ENCODE peak calls at places on chromosomes 6 and 20, in eight cellular contexts. A is astrocyte, D is mesendoderm, J is K562, Z is kidney, G is PC-3, P is MM.1S, V is endodermal cell. K is an unnamed sample. For H3K36me3, the result is how much of the 10 kb centered on the place peaks cover.

GRCh38 chr6:17928514-17929430 is 58.7 kb downstream of the KIF13A start:
- DNase-seq in A (peak), D (no peak), J (no peak), Z (no peak), G (peak), P (no peak), V (no peak), K (no peak)

GRCh38 chr6:74459260-74459659 is 746.6 kb downstream of the COL12A1 start:
- DNase-seq in A (no peak), D (no peak), J (no peak), Z (no peak), G (no peak), P (no peak), V (no peak), K (no peak)

GRCh38 chr6:23027281-23027680 is 457.9 kb downstream of the HDGFL1 start:
- DNase-seq in A (no peak), D (no peak), J (no peak), Z (no peak), G (no peak), P (no peak), V (no peak), K (no peak)

GRCh38 chr6:108464506-108465084 is 96.1 kb upstream of the FOXO3 start:
- DNase-seq in A (no peak), D (no peak), J (no peak), Z (no peak), G (peak), P (no peak), V (no peak), K (no peak)

GRCh38 chr6:45668705-45669104 is 291.0 kb upstream of the SUPT3H start:
- DNase-seq in A (no peak), D (no peak), J (no peak), Z (no peak), G (no peak), P (no peak), V (peak), K (no peak)

GRCh38 chr6:81491486-81492101 is 260.9 kb downstream of the TENT5A start:
- DNase-seq in A (no peak), D (no peak), J (no peak), Z (no peak), G (no peak), P (no peak), V (no peak), K (no peak)

GRCh38 chr6:32837651-32838113 is 857 bp downstream of the TAP2 start:
- DNase-seq in A (peak), D (peak), J (peak), Z (no peak), G (peak), P (no peak), V (no peak), K (no peak)

GRCh38 chr20:32585011-32585518 is at the start of gene NOL4L:
- DNase-seq in A (no peak), D (no peak), J (peak), Z (no peak), G (peak), P (no peak), V (peak), K (peak)

GRCh38 chr6:28336284-28337024 is 506 bp upstream of the ZSCAN31 start:
- DNase-seq in A (peak), D (no peak), J (peak), Z (no peak), G (peak), P (peak), V (no peak), K (peak)

GRCh38 chr6:30615219-30615957 is 1.7 kb downstream of the PPP1R10 start:
- DNase-seq in A (peak), D (peak), J (peak), Z (no peak), G (peak), P (peak), V (peak), K (peak)

GRCh38 chr6:15331629-15332241 is 85.9 kb downstream of the JARID2 start:
- DNase-seq in A (no peak), D (no peak), J (no peak), Z (no peak), G (no peak), P (peak), V (no peak), K (no peak)

GRCh38 chr20:57104711-57105110 is 161.7 kb downstream of the BMP7 start:
- DNase-seq in A (no peak), D (no peak), J (no peak), Z (peak), G (no peak), P (no peak), V (no peak), K (no peak)

GRCh38 chr6:168640181-168640580 is 199.2 kb downstream of the SMOC2 start:
- DNase-seq in A (no peak), D (no peak), J (no peak), Z (no peak), G (no peak), P (no peak), V (no peak), K (no peak)

GRCh38 chr20:48483667-48484066 is 344.1 kb downstream of the PREX1 start:
- DNase-seq in A (no peak), D (no peak), J (no peak), Z (no peak), G (no peak), P (no peak), V (no peak), K (no peak)

GRCh38 chr6:131460603-131460995 is 112.4 kb upstream of the ARG1 start:
- DNase-seq in A (peak), D (no peak), J (no peak), Z (no peak), G (no peak), P (no peak), V (no peak), K (no peak)

GRCh38 chr20:40393680-40394079 is 295.4 kb downstream of the MAFB start:
- DNase-seq in A (no peak), D (no peak), J (no peak), Z (no peak), G (no peak), P (no peak), V (no peak), K (no peak)

GRCh38 chr20:40462600-40462999 is 226.4 kb downstream of the MAFB start:
- DNase-seq in A (no peak), D (no peak), J (no peak), Z (no peak), G (no peak), P (no peak), V (no peak), K (no peak)

GRCh38 chr6:54910326-54910952 is 63.9 kb downstream of the FAM83B start:
- DNase-seq in A (no peak), D (no peak), J (no peak), Z (no peak), G (no peak), P (no peak), V (no peak), K (no peak)

GRCh38 chr6:139540276-139540675 is 165.8 kb upstream of the CITED2 start:
- DNase-seq in A (peak), D (peak), J (no peak), Z (no peak), G (peak), P (no peak), V (no peak), K (peak)

GRCh38 chr6:138736640-138737039 is 36.9 kb upstream of the CCDC28A start:
- DNase-seq in A (peak), D (no peak), J (no peak), Z (no peak), G (no peak), P (no peak), V (no peak), K (no peak)

GRCh38 chr6:111792241-111792640 is 81.0 kb downstream of the FYN start:
- DNase-seq in A (no peak), D (no peak), J (peak), Z (no peak), G (no peak), P (no peak), V (no peak), K (no peak)

GRCh38 chr6:41578714-41579610 is 32.8 kb downstream of the FOXP4 start:
- DNase-seq in A (no peak), D (peak), J (peak), Z (no peak), G (peak), P (no peak), V (peak), K (no peak)

GRCh38 chr6:125190667-125191066 is 37.1 kb downstream of the TPD52L1 start:
- DNase-seq in A (no peak), D (no peak), J (no peak), Z (no peak), G (no peak), P (no peak), V (peak), K (no peak)

GRCh38 chr6:45187841-45188240 is 140.3 kb upstream of the RUNX2 start:
- DNase-seq in A (peak), D (no peak), J (no peak), Z (no peak), G (peak), P (no peak), V (no peak), K (no peak)

GRCh38 chr6:10146723-10147451 is 268.0 kb downstream of the TFAP2A start:
- DNase-seq in A (peak), D (peak), J (peak), Z (no peak), G (peak), P (peak), V (peak), K (peak)

GRCh38 chr20:45138451-45139300 is 14.4 kb upstream of the WFDC12 start:
- DNase-seq in A (no peak), D (peak), J (peak), Z (peak), G (peak), P (peak), V (peak), K (peak)

GRCh38 chr6:134519456-134519855 is 201.5 kb upstream of the SGK1 start:
- DNase-seq in A (no peak), D (no peak), J (peak), Z (no peak), G (no peak), P (no peak), V (no peak), K (peak)

GRCh38 chr6:9233686-9234085 is 798.3 kb upstream of the SLC35B3 start:
- DNase-seq in A (no peak), D (no peak), J (no peak), Z (no peak), G (no peak), P (no peak), V (no peak), K (no peak)

GRCh38 chr6:28446818-28447511 is 3.7 kb upstream of the ZSCAN23 start:
- DNase-seq in A (no peak), D (peak), J (no peak), Z (no peak), G (no peak), P (no peak), V (peak), K (no peak)

GRCh38 chr6:143233563-143234285 is 173.0 kb downstream of the AIG1 start:
- DNase-seq in A (no peak), D (peak), J (no peak), Z (no peak), G (no peak), P (no peak), V (peak), K (no peak)

GRCh38 chr20:1833728-1834726 is 61.2 kb upstream of the SIRPA start:
- DNase-seq in A (no peak), D (no peak), J (no peak), Z (no peak), G (no peak), P (no peak), V (no peak), K (no peak)

GRCh38 chr20:18527836-18528235 is 20.1 kb downstream of the SEC23B start:
- DNase-seq in A (peak), D (no peak), J (no peak), Z (no peak), G (peak), P (no peak), V (no peak), K (no peak)
- H3K9ac ChIP-seq in A (peak), D (no peak), J (no peak), Z (no peak), G (peak), P (no peak), V (no peak), K (no peak)

DNA sequence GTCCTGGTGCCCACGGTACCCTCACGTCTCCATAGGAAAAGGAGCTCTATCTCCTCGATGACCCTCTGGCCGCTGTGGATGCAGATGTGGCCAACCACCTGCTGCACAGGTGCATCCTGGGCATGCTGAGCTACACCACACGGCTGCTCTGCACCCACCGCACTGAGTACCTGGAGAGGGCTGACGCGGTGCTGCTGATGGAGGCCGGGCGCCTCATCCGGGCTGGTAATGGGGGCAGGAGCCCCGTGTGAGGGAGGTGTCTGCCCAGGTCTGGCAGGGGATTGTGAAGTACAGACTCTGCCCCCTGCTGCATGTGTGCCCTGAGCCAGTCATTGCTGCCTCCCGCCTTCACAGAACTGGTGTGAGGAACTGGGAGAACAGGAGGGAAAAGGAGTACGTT is 12.4 kb downstream of the DLK2 start:
- DNase-seq in A (no peak), D (no peak), J (no peak), Z (no peak), G (no peak), P (no peak), V (no peak), K (no peak)
- H3K36me3 ChIP-seq in A (under half), D (under half), J (under half), Z (under half), G (under half), P (under half), V (under half), K (half or more)

DNA sequence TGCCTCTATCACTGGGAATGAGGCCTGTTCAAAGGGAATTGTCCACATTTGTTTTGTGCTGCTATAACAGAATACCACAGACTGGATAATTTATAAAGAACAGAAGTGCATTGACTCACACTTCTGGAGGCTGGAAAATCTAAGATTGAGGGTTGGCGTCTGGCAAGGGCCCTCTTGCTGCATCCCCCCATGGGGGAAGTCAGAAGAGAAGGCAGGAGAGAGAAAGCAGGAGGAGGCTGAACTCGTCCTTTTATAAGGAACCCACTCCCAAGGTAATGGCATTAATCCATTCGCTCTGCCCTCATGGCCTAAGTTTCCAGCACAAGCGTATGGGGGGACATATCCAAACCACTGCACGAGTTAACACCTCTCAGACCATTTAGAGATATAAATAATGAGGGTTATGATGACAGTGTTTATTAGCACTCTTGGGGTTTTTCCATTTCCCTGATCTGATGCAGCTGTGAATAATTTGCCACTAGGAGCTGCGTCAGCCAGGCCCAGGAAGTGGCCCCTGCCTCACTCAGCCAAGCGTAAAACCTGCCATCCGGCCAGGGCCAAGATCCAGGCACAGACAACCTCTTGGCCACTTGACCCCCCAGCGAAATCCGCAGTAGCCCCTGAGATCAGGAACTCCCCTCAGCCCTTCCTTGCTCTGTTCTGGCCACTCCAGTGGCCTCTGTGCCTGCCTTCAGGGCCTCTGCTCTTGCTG is 14.2 kb upstream of the SLCO4A1 start:
- DNase-seq in A (peak), D (no peak), J (no peak), Z (peak), G (peak), P (no peak), V (no peak), K (no peak)
- H3K9ac ChIP-seq in A (no peak), D (peak), J (peak), Z (no peak), G (peak), P (no peak), V (no peak), K (no peak)

GRCh38 chr6:157083343-157083742 is 240.0 kb downstream of the TMEM242 start:
- DNase-seq in A (no peak), D (no peak), J (no peak), Z (no peak), G (no peak), P (no peak), V (no peak), K (no peak)
- H3K36me3 ChIP-seq in A (under half), D (under half), J (under half), Z (under half), G (under half), P (under half), V (under half), K (under half)

GRCh38 chr6:48110436-48111142 is 408 bp downstream of the PTCHD4 start:
- DNase-seq in A (no peak), D (no peak), J (no peak), Z (no peak), G (no peak), P (no peak), V (no peak), K (no peak)

GRCh38 chr6:48111143-48111506 is at the start of gene PTCHD4:
- DNase-seq in A (peak), D (peak), J (no peak), Z (no peak), G (peak), P (no peak), V (peak), K (no peak)

GRCh38 chr6:48111575-48111974 is 578 bp upstream of the PTCHD4 start:
- DNase-seq in A (peak), D (peak), J (no peak), Z (no peak), G (no peak), P (no peak), V (no peak), K (no peak)

GRCh38 chr6:48113130-48113529 is 2.1 kb upstream of the PTCHD4 start:
- DNase-seq in A (no peak), D (peak), J (no peak), Z (no peak), G (no peak), P (no peak), V (peak), K (no peak)

GRCh38 chr6:48109902-48110301 is 1.1 kb downstream of the PTCHD4 start:
- DNase-seq in A (peak), D (no peak), J (no peak), Z (no peak), G (peak), P (no peak), V (no peak), K (no peak)
- H3K9ac ChIP-seq in A (peak), D (peak), J (no peak), Z (no peak), G (no peak), P (no peak), V (peak), K (no peak)

GRCh38 chr6:118903691-118904090 is 9.7 kb downstream of the ASF1A start:
- DNase-seq in A (no peak), D (peak), J (no peak), Z (no peak), G (no peak), P (no peak), V (peak), K (no peak)

GRCh38 chr6:118905851-118906250 is 11.9 kb downstream of the ASF1A start:
- DNase-seq in A (no peak), D (no peak), J (no peak), Z (no peak), G (no peak), P (no peak), V (no peak), K (no peak)

GRCh38 chr6:118905084-118905483 is 11.1 kb downstream of the ASF1A start:
- DNase-seq in A (no peak), D (no peak), J (no peak), Z (no peak), G (no peak), P (no peak), V (no peak), K (no peak)

GRCh38 chr6:118902731-118903130 is 8.8 kb downstream of the ASF1A start:
- DNase-seq in A (peak), D (no peak), J (no peak), Z (no peak), G (no peak), P (no peak), V (no peak), K (no peak)

GRCh38 chr6:118903134-118903533 is 9.2 kb downstream of the ASF1A start:
- DNase-seq in A (no peak), D (no peak), J (no peak), Z (no peak), G (no peak), P (no peak), V (no peak), K (no peak)
- H3K36me3 ChIP-seq in A (half or more), D (under half), J (half or more), Z (under half), G (half or more), P (under half), V (half or more), K (half or more)

DNA sequence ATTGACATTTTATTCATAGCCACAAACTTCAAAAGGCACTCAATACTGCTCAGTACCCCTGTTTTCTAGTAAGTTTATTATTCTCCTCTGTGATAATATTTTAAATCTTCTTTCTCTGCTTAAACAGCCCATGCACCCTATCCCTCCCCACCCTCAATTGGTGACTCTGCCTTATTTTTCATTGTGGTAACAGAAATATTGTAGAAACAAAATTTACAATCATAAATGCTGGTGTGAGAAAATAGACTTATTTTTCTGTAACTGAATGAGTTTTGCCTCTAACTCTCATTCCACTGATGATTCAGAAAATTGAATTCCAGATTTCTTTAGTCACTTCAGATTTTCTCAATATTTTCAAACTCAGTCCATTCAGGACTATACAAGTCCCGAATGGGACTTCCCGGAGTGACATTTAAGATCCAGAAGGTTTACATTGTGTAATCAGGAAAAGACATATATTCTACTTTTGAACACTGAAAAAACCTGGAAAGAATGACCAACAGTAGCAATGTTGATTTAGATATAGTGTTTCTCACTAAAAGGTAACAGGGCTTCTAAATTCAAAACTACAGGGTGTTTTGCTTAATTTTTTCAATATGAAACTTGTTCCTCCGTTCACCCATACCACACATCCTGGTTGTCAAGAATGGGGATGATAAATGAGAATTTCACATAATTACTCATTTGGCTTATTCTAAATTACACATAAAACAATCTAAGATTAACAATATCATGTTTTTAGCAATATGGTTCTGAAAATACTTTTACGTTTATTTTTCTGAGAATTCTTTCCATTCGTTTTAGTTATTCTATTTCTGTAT is 34.8 kb upstream of the UST start:
- DNase-seq in A (peak), D (no peak), J (no peak), Z (no peak), G (no peak), P (no peak), V (no peak), K (no peak)
- H3K9ac ChIP-seq in A (no peak), D (no peak), J (no peak), Z (no peak), G (no peak), P (no peak), V (no peak), K (no peak)

DNA sequence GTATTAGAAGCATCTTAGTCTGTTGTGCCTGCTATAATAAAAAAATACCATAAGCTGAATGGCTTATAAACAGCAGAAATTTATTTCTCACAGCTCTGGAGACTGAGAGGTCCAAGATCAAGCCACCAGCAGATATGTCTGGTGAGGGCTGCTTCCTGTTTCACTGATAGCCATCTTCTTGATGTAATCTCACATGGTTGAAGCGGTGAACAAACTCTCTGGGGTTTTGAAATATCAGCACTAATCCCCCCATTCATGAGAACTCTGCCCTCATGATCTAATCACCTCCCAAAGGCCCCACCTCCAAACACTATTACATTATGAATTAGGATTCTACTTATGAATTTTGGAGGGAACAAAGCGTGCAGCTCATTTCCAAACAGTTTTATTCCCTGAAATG is 11.6 kb upstream of the CLVS2 start:
- DNase-seq in A (no peak), D (no peak), J (no peak), Z (no peak), G (no peak), P (no peak), V (no peak), K (peak)
- H3K36me3 ChIP-seq in A (under half), D (under half), J (under half), Z (under half), G (under half), P (under half), V (under half), K (under half)

K was measured in DND-41.